ENCODE peak calls at places on chromosome 1, in four cellular contexts. P is tibial nerve, E is BJ, O is hepatocyte. W is an unnamed sample.

GRCh38 chr1:165871311-165872067 is 44.1 kb downstream of the UCK2 start:
- DNase-seq in P (peak), E (no peak), O (peak), W (peak)

GRCh38 chr1:93716974-93717373 is 35.3 kb upstream of the BCAR3 start:
- DNase-seq in P (no peak), E (no peak), O (no peak), W (peak)

GRCh38 chr1:159162511-159163265 is 8.7 kb upstream of the CADM3 start:
- DNase-seq in P (no peak), E (no peak), O (no peak), W (no peak)

GRCh38 chr1:201702936-201703335 is 126.0 kb upstream of the IPO9 start:
- DNase-seq in P (no peak), E (no peak), O (peak), W (peak)

GRCh38 chr1:165844114-165844798 is 16.8 kb downstream of the UCK2 start:
- DNase-seq in P (no peak), E (no peak), O (no peak), W (no peak)

GRCh38 chr1:32068891-32069590 is 3.7 kb upstream of the TMEM39B start:
- DNase-seq in P (no peak), E (no peak), O (no peak), W (no peak)

GRCh38 chr1:226912587-226913176 is 27.4 kb upstream of the COQ8A start:
- DNase-seq in P (no peak), E (no peak), O (peak), W (no peak)

GRCh38 chr1:203426870-203427269 is 48.7 kb upstream of the PRELP start:
- DNase-seq in P (no peak), E (no peak), O (peak), W (no peak)

GRCh38 chr1:17696417-17697301 is 58.5 kb upstream of the ACTL8 start:
- DNase-seq in P (peak), E (peak), O (peak), W (no peak)

GRCh38 chr1:43312212-43312623 is 11.4 kb downstream of the TIE1 start:
- DNase-seq in P (no peak), E (no peak), O (no peak), W (no peak)

GRCh38 chr1:149887456-149888159 is 11.8 kb upstream of the BOLA1 start:
- DNase-seq in P (peak), E (peak), O (peak), W (peak)

GRCh38 chr1:177302365-177303044 is 131.7 kb downstream of the BRINP2 start:
- DNase-seq in P (no peak), E (no peak), O (no peak), W (no peak)

GRCh38 chr1:179591253-179591591 is 410 bp upstream of the TDRD5 start:
- DNase-seq in P (no peak), E (no peak), O (no peak), W (no peak)
- H3K4me3 ChIP-seq in P (peak), E (no peak), O (no peak), W (no peak)

GRCh38 chr1:206634365-206635079 is 814 bp upstream of the DYRK3 start:
- DNase-seq in P (peak), E (peak), O (peak), W (peak)

GRCh38 chr1:206635080-206635982 is at the start of gene DYRK3:
- DNase-seq in P (peak), E (peak), O (peak), W (peak)

GRCh38 chr1:206633708-206634121 is 1.6 kb upstream of the DYRK3 start:
- DNase-seq in P (peak), E (peak), O (peak), W (no peak)

GRCh38 chr1:206635983-206636354 is 633 bp downstream of the DYRK3 start:
- DNase-seq in P (no peak), E (no peak), O (no peak), W (no peak)

DNA sequence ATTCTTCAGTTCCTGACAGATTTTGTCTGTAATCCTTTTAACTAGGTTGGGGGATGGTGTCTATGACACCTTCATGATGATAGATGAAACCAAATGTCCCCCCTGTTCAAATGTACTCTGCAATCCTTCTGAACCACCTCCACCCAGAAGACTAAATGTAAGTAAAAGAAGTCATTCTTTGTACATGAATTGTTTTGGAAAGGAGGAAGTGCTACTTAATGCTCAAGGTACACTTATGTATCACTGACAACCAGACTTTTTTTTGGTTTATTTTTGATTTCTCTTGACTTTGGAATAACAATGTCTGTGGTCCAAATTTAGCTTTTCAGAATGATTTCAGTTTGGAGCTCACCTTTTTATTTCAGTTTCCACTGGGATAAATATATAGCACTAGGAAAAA is 2.3 kb downstream of the DYRK3 start:
- DNase-seq in P (no peak), E (no peak), O (no peak), W (no peak)
- H3K4me3 ChIP-seq in P (no peak), E (no peak), O (no peak), W (no peak)

GRCh38 chr1:37807220-37807554 is 403 bp upstream of the C1orf122 start:
- DNase-seq in P (no peak), E (no peak), O (peak), W (no peak)
- H3K4me3 ChIP-seq in P (peak), E (peak), O (peak), W (peak)

GRCh38 chr1:109493227-109493626 is 667 bp upstream of the CYB561D1 start:
- DNase-seq in P (no peak), E (no peak), O (no peak), W (no peak)
- H3K4me3 ChIP-seq in P (peak), E (no peak), O (no peak), W (no peak)

DNA sequence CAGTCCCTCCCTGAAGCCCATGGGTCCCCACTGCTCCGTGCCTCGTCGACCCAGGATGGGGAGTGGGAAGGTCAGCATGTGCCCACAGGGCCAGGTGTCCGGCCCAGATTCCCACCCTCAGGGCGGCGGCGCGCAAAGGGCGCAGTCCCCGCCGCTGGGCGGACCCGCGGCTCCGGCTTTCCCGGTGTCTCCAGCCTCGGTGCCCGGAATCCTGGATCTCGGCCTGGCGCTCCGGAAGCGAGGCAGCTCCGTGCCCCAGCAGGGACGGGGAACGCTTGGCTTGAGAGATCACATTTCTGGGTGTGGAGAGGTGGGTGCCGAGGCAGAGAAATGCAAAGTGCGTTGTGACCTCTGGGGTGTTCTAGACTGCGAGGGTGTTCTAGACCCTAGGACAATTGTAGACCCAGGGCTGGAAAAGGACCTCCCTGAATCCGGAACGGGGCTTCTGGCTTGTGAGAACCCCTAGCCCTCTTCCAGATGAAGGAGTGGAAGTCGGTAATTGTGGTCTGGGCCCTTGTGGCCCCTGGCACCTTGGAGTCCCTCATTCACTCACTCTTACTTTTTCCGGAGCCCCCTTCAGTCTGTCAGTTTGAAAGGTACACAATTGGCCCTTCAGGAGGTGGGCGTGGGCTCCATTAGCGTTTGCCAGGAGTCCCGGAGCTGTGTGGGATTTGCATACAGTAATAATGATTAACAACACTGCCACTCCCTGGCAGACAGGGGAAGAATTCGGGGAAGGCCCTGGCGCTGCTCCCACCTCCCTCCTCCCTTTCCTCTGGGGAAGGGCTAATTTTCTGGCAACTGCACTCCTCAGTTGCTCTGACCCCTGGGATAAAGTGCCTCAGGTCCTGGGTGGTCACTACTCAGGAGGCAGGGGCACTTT is 1.7 kb upstream of the KCND3 start:
- DNase-seq in P (peak), E (no peak), O (peak), W (no peak)
- H3K4me3 ChIP-seq in P (peak), E (peak), O (peak), W (no peak)

GRCh38 chr1:145871994-145872411 is 13.1 kb upstream of the PIAS3 start:
- DNase-seq in P (peak), E (no peak), O (no peak), W (no peak)
- H3K4me3 ChIP-seq in P (peak), E (peak), O (no peak), W (no peak)

GRCh38 chr1:16145988-16146887 is 9.6 kb downstream of the EPHA2 start:
- DNase-seq in P (peak), E (no peak), O (peak), W (no peak)

GRCh38 chr1:16146888-16147614 is 8.8 kb downstream of the EPHA2 start:
- DNase-seq in P (no peak), E (no peak), O (no peak), W (no peak)

GRCh38 chr1:16143566-16144324 is 12.1 kb downstream of the EPHA2 start:
- DNase-seq in P (no peak), E (no peak), O (peak), W (peak)

GRCh38 chr1:16144325-16145029 is 11.4 kb downstream of the EPHA2 start:
- DNase-seq in P (no peak), E (no peak), O (no peak), W (no peak)

GRCh38 chr1:16145030-16145987 is 10.6 kb downstream of the EPHA2 start:
- DNase-seq in P (peak), E (no peak), O (peak), W (no peak)
- H3K4me3 ChIP-seq in P (peak), E (peak), O (no peak), W (no peak)

GRCh38 chr1:11985851-11986250 is 5.6 kb downstream of the MFN2 start:
- DNase-seq in P (no peak), E (no peak), O (no peak), W (no peak)

GRCh38 chr1:11984559-11984958 is 4.3 kb downstream of the MFN2 start:
- DNase-seq in P (no peak), E (no peak), O (peak), W (no peak)

GRCh38 chr1:11981378-11982009 is 1.2 kb downstream of the MFN2 start:
- DNase-seq in P (no peak), E (no peak), O (no peak), W (no peak)

GRCh38 chr1:11982010-11982392 is 1.8 kb downstream of the MFN2 start:
- DNase-seq in P (no peak), E (no peak), O (no peak), W (no peak)

GRCh38 chr1:11984121-11984520 is 3.9 kb downstream of the MFN2 start:
- DNase-seq in P (no peak), E (no peak), O (peak), W (no peak)
- H3K4me3 ChIP-seq in P (no peak), E (no peak), O (no peak), W (no peak)

GRCh38 chr1:160520582-160520981 is 2.5 kb downstream of the SLAMF6 start:
- DNase-seq in P (no peak), E (no peak), O (no peak), W (no peak)

GRCh38 chr1:160522136-160522535 is 919 bp downstream of the SLAMF6 start:
- DNase-seq in P (no peak), E (no peak), O (no peak), W (no peak)

GRCh38 chr1:160521554-160521953 is 1.5 kb downstream of the SLAMF6 start:
- DNase-seq in P (no peak), E (no peak), O (no peak), W (no peak)

GRCh38 chr1:160520999-160521398 is 2.1 kb downstream of the SLAMF6 start:
- DNase-seq in P (no peak), E (no peak), O (no peak), W (peak)

DNA sequence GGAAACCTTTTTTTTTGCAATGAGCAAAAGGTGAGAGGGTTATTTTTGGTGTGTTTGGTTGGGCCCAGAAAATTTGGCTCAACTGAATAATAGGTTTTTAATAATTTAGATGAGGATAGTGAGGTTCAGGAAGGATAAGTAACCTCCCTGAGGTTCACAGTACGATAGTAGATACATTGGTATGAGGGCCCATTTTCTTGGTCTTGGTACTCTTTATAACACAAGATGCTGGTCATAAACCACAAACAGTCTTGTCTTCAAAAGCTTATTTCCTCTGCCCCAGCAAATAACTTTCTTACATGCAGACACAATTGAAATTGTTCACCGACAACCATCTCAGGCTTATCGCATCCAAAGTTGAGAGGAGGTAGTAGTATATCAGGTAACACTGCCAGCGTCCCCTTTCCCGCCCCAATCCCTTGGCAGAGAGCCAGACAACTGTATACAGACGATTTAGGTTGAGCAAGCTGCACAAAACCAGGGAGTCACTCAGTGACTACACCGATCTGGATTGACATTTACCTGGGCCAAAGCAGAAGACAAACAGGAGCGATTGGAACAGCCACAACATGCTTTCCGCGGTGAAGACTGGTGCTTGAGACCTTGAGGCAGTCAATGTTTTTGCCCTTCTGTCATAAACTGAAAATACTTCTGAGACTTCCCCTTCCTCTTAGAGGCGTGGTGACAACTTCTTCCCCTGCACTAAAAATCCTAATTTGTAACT is at the start of gene SLAMF6:
- DNase-seq in P (no peak), E (no peak), O (no peak), W (peak)
- H3K4me3 ChIP-seq in P (no peak), E (no peak), O (no peak), W (peak)

GRCh38 chr1:200478239-200478623 is 68.4 kb upstream of the ZNF281 start:
- DNase-seq in P (no peak), E (no peak), O (no peak), W (no peak)

GRCh38 chr1:200474633-200475032 is 64.8 kb upstream of the ZNF281 start:
- DNase-seq in P (no peak), E (no peak), O (no peak), W (no peak)

GRCh38 chr1:200478945-200479558 is 69.2 kb upstream of the ZNF281 start:
- DNase-seq in P (no peak), E (no peak), O (peak), W (no peak)

GRCh38 chr1:200471739-200472138 is 61.9 kb upstream of the ZNF281 start:
- DNase-seq in P (no peak), E (no peak), O (no peak), W (no peak)

GRCh38 chr1:200473698-200474371 is 64.0 kb upstream of the ZNF281 start:
- DNase-seq in P (no peak), E (no peak), O (no peak), W (no peak)
- H3K4me3 ChIP-seq in P (no peak), E (no peak), O (no peak), W (no peak)

W was measured in Jurkat, Clone E6-1.